ENCODE peak calls at places on chromosomes 3 and 15, in ten cellular contexts. W is heart left ventricle; N is mammary epithelial cell; L is OCI-LY7; I is tibial artery; H is mesendoderm; F is neural progenitor cell; Q is GM23338; O is fibroblast of lung; A is CD4-positive, CD25-positive, alpha-beta regulatory T cell. K is an unnamed sample. For H3K4me1, the result is how much of the 10 kb centered on the place peaks cover.

GRCh38 chr3:136177876-136178275 is 18.3 kb downstream of the MSL2 start:
- DNase-seq in W (no peak), N (no peak), L (no peak), I (no peak), H (no peak), F (no peak), Q (no peak), O (no peak), A (no peak), K (no peak)

GRCh38 chr3:10546181-10546624 is 40.8 kb upstream of the ATP2B2 start:
- DNase-seq in W (no peak), N (no peak), L (no peak), I (no peak), H (no peak), F (peak), Q (no peak), O (no peak), A (no peak), K (no peak)

GRCh38 chr3:32493437-32494414 is 8.9 kb downstream of the CMTM6 start:
- DNase-seq in W (no peak), N (peak), L (no peak), I (no peak), H (no peak), F (no peak), Q (no peak), O (no peak), A (no peak), K (no peak)

GRCh38 chr3:184361932-184362667 is 590 bp downstream of the POLR2H start:
- DNase-seq in W (peak), N (peak), L (peak), I (peak), H (peak), F (peak), Q (peak), O (peak), A (peak), K (no peak)

GRCh38 chr3:164418426-164418825 is 659.9 kb downstream of the SI start:
- DNase-seq in W (no peak), N (no peak), L (no peak), I (no peak), H (no peak), F (no peak), Q (no peak), O (no peak), A (no peak), K (no peak)

GRCh38 chr15:72491768-72492167 is 17.6 kb downstream of the ARIH1 start:
- DNase-seq in W (no peak), N (peak), L (no peak), I (no peak), H (peak), F (no peak), Q (no peak), O (peak), A (no peak), K (no peak)

GRCh38 chr15:70518201-70519003 is 245.0 kb downstream of the UACA start:
- DNase-seq in W (no peak), N (no peak), L (no peak), I (no peak), H (no peak), F (no peak), Q (no peak), O (no peak), A (no peak), K (no peak)

GRCh38 chr15:48031973-48032372 is 88.8 kb upstream of the SLC24A5 start:
- DNase-seq in W (no peak), N (no peak), L (no peak), I (no peak), H (no peak), F (no peak), Q (no peak), O (no peak), A (no peak), K (peak)

GRCh38 chr3:98877132-98877531 is 24.4 kb downstream of the DCBLD2 start:
- DNase-seq in W (no peak), N (peak), L (no peak), I (no peak), H (no peak), F (no peak), Q (no peak), O (no peak), A (no peak), K (no peak)

GRCh38 chr15:69725957-69726356 is 273.3 kb downstream of the RPLP1 start:
- DNase-seq in W (peak), N (no peak), L (no peak), I (no peak), H (no peak), F (no peak), Q (no peak), O (no peak), A (no peak), K (no peak)

GRCh38 chr3:98556164-98557130 is 24.7 kb downstream of the GPR15 start:
- DNase-seq in W (no peak), N (no peak), L (peak), I (no peak), H (no peak), F (no peak), Q (no peak), O (no peak), A (peak), K (no peak)

GRCh38 chr3:128307029-128307633 is 153.8 kb downstream of the EEFSEC start:
- DNase-seq in W (no peak), N (no peak), L (no peak), I (no peak), H (peak), F (peak), Q (no peak), O (no peak), A (no peak), K (peak)

DNA sequence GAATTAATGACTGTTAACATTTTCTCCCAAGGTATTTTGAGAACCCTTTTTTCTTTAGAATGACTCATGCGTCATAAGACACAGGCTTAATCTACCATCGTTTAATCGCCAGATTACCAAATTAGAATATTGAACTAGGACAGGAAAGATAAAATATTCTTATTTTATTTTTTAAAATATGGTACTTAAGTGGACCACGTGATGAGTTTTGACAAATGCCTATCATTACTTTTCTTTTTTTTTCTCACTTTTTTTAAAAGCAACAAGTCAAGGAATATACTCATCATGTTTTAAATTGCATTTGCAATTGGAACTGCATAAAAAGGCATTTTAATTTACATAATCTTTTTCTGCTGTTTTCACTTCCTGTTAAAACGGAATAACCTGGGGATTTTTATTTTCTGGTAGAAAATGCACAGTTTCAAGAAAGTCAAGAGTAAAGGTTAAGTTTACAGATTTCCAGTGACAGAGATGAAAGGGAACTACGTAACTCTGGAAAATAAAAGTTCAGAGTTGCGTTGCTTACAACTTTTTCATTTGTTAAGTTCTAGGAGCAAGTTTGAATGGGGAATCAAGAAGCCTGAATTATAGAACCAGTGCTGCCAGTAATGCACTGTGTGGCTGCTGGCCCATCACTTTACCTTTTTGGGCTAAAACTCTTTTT is 23.6 kb downstream of the SIAH2 start:
- DNase-seq in W (no peak), N (no peak), L (no peak), I (no peak), H (no peak), F (no peak), Q (no peak), O (no peak), A (no peak), K (no peak)
- H3K4me1 ChIP-seq in W (under half), N (under half), L (under half), I (under half), H (under half), F (under half), Q (under half), O (under half), A (under half), K (under half)

DNA sequence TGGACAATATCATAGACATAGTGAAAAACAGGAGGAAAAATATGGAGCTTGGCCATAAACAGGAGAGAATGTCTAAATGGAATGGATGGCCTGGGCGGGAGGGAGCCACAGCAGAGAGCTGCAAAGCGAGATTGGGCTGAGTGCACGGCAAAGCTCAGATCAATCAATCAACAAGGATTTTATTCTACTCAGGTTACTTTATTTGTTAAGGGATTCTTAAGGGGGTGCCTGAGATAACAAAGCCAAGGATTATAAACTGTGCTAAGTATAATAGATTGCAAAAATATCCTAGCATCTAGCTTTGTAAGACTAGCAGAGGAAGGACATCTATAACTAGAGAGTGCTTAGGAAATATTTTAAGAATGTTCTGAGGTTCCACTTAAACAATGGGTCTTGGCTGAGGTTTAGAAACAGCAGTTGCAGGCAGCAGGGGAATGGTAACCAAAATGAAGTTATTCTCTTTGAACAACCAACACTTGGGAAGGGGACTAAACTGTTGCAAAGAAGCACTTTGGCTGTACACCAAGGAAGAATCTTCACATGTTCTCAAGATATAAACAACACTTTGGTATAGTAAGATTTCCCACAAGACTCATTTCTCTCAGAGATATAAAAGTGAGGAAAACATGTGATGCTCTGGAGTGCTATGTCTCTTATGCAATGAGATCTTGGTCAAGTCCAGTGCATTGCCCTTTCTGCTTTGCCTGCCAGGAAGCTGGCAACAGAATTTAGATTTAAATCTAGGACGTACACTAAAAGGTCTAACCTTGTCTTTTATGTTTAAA is 35.5 kb downstream of the TMEM212 start:
- DNase-seq in W (no peak), N (no peak), L (no peak), I (no peak), H (peak), F (peak), Q (peak), O (peak), A (no peak), K (no peak)
- H3K4me1 ChIP-seq in W (under half), N (under half), L (under half), I (under half), H (under half), F (under half), Q (under half), O (under half), A (under half), K (under half)

DNA sequence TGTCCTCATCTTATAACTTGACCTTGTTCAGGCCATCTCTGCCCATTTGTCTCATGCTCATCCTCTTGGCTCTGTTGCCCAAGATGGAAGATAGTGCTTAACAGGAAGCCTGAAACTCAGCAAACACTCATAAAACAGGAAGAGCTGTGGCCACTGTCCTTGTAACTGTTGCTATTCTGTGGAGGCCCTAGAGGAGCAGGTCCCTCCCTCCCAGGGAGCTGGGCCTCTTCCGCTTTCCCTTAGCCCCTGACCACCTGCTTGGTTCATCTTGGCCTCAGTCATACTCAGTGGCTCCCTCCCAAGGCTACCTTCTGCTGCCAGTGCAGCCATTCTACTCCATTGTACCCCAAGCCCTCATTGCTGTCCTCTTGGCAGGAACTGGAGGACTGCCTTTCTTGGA is 3.5 kb downstream of the MAPKAPK3 start:
- DNase-seq in W (no peak), N (no peak), L (no peak), I (no peak), H (no peak), F (no peak), Q (no peak), O (no peak), A (no peak), K (no peak)
- H3K4me1 ChIP-seq in W (half or more), N (half or more), L (under half), I (under half), H (under half), F (under half), Q (under half), O (under half), A (half or more), K (under half)

DNA sequence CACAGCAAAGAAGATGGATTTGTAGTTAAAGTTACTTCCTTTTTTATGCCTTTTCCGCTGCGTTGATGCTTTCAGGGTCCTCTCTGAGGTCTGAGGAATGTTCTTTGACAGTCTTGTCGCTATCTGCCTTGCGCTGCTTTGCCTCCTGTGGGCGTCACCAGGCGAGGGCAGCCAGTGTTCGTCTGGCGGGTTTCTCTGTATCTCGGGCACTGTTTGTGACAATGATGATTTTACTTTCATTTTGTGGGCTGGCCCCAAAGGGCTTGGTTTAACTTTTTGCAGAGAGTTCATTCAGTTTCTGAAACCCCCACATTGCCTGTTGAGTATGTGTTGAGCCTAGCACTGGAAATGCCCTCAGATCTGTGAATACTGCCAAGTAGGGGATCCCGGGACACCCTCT is 24.6 kb upstream of the SACM1L start:
- DNase-seq in W (no peak), N (no peak), L (peak), I (no peak), H (no peak), F (no peak), Q (no peak), O (no peak), A (peak), K (no peak)
- H3K4me1 ChIP-seq in W (under half), N (under half), L (under half), I (under half), H (under half), F (under half), Q (under half), O (under half), A (under half), K (under half)

GRCh38 chr3:183259087-183259486 is 6.0 kb downstream of the B3GNT5 start:
- DNase-seq in W (no peak), N (no peak), L (no peak), I (no peak), H (no peak), F (no peak), Q (no peak), O (no peak), A (no peak), K (no peak)

GRCh38 chr3:183259621-183260020 is 6.6 kb downstream of the B3GNT5 start:
- DNase-seq in W (no peak), N (no peak), L (no peak), I (no peak), H (no peak), F (no peak), Q (no peak), O (no peak), A (no peak), K (no peak)

GRCh38 chr3:183260167-183260904 is 7.3 kb downstream of the B3GNT5 start:
- DNase-seq in W (no peak), N (no peak), L (peak), I (no peak), H (no peak), F (no peak), Q (no peak), O (peak), A (no peak), K (no peak)

GRCh38 chr3:183262979-183263378 is 9.9 kb downstream of the B3GNT5 start:
- DNase-seq in W (no peak), N (no peak), L (no peak), I (no peak), H (no peak), F (no peak), Q (no peak), O (no peak), A (no peak), K (no peak)

GRCh38 chr3:183261103-183261502 is 8.1 kb downstream of the B3GNT5 start:
- DNase-seq in W (no peak), N (no peak), L (no peak), I (no peak), H (no peak), F (no peak), Q (no peak), O (no peak), A (no peak), K (no peak)
- H3K4me1 ChIP-seq in W (under half), N (under half), L (under half), I (under half), H (under half), F (under half), Q (under half), O (under half), A (under half), K (under half)

GRCh38 chr3:149589332-149589731 is 68.5 kb downstream of the WWTR1 start:
- DNase-seq in W (no peak), N (no peak), L (no peak), I (no peak), H (no peak), F (no peak), Q (no peak), O (peak), A (no peak), K (no peak)

GRCh38 chr3:149585401-149585726 is 72.5 kb downstream of the WWTR1 start:
- DNase-seq in W (no peak), N (peak), L (no peak), I (no peak), H (no peak), F (no peak), Q (no peak), O (no peak), A (no peak), K (no peak)

GRCh38 chr3:149587383-149587782 is 70.4 kb downstream of the WWTR1 start:
- DNase-seq in W (no peak), N (no peak), L (no peak), I (no peak), H (no peak), F (no peak), Q (no peak), O (no peak), A (no peak), K (no peak)

GRCh38 chr3:149588909-149589308 is 68.9 kb downstream of the WWTR1 start:
- DNase-seq in W (no peak), N (no peak), L (no peak), I (no peak), H (no peak), F (no peak), Q (no peak), O (no peak), A (no peak), K (no peak)

GRCh38 chr3:149586871-149587270 is 71.0 kb downstream of the WWTR1 start:
- DNase-seq in W (no peak), N (peak), L (no peak), I (no peak), H (no peak), F (no peak), Q (no peak), O (peak), A (no peak), K (no peak)
- H3K4me1 ChIP-seq in W (half or more), N (half or more), L (under half), I (half or more), H (under half), F (under half), Q (under half), O (under half), A (under half), K (under half)

DNA sequence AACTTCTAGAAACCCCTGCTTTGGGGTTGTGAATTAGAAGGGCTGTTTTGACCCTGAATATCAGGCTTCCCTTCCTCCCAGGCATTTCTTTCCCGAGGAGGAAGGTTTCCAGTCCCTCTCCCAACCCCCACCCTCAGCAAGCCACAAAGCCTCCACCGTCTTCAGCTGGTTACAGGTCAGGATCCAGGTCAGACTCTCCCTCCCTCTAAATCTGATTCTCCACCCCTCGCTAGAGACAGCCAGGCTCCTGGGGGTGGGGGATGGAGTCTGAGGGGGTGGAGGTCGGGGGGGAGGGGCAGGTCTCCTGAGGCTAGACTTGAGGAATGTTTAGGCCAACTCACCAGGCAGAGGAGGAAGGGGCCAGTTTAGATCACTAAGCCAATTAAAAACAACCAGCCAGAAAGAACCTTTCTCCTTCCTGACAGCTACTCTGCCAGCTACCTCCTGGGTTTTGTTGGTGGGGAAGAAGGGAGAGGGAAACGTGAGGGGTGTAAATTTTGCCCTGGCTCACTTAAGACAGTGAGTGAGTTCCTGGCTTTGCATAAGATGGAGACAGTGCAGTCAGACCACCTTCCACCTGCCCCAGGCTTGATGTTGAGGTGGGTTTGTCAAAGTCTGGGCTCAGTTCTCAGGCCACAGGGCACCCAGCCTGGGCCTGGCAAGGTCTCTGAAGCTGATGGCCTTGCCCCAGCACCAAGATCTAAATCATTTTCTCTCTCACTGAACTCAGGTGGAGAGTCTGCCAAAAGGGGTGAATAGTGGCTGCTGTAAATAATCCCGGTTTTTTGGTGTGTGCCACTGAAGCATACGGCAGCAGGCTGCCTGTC is 19.5 kb downstream of the BMF start:
- DNase-seq in W (no peak), N (no peak), L (no peak), I (no peak), H (peak), F (peak), Q (peak), O (no peak), A (no peak), K (no peak)
- H3K4me1 ChIP-seq in W (under half), N (under half), L (under half), I (half or more), H (under half), F (half or more), Q (half or more), O (under half), A (under half), K (under half)